ENCODE peak calls at places on chromosome X, in ten cellular contexts. L, A, K, O, M, Y, C, D, I and V are unnamed samples.

GRCh38 chrX:100990139-100990538 is 20.6 kb downstream of the ARL13A start:
- DNase-seq in D (no peak), O (no peak), C (no peak), Y (no peak), K (no peak), I (no peak), A (no peak), L (no peak), M (no peak), V (no peak)

GRCh38 chrX:45142185-45142584 is 58.5 kb downstream of the DIPK2B start:
- DNase-seq in I (no peak), Y (no peak), K (no peak), O (no peak), M (no peak), A (no peak), C (no peak), D (no peak), L (no peak), V (no peak)

GRCh38 chrX:46836701-46837542 is at the start of gene RP2:
- DNase-seq in L (peak), I (peak), D (peak), A (peak), M (peak), C (peak), Y (peak), O (peak), K (peak), V (peak)

GRCh38 chrX:108359811-108360602 is 78.2 kb downstream of the COL4A6 start:
- DNase-seq in C (no peak), M (no peak), D (no peak), O (peak), A (no peak), Y (no peak), K (no peak), I (no peak), L (peak), V (no peak)

GRCh38 chrX:150213481-150214030 is 149.6 kb upstream of the MAMLD1 start:
- DNase-seq in A (no peak), C (no peak), Y (no peak), L (no peak), K (no peak), I (no peak), D (no peak), O (peak), M (no peak), V (no peak)

GRCh38 chrX:103774070-103774642 is 2.5 kb upstream of the PLP1 start:
- DNase-seq in I (no peak), A (no peak), M (no peak), K (no peak), D (peak), C (peak), Y (no peak), L (peak), O (peak), V (peak)

GRCh38 chrX:40300286-40300890 is 202.6 kb upstream of the BCOR start:
- DNase-seq in O (no peak), K (no peak), I (no peak), L (no peak), M (no peak), Y (no peak), D (no peak), A (no peak), C (no peak), V (no peak)

GRCh38 chrX:48487362-48487785 is 11.4 kb downstream of the FTSJ1 start:
- DNase-seq in Y (no peak), I (no peak), L (peak), M (no peak), A (no peak), C (peak), D (no peak), O (peak), K (no peak), V (peak)

GRCh38 chrX:45344597-45344996 is 143.9 kb upstream of the DIPK2B start:
- DNase-seq in I (peak), O (peak), K (no peak), M (no peak), D (no peak), A (no peak), C (peak), Y (no peak), L (peak), V (no peak)

GRCh38 chrX:18537068-18537467 is 111.7 kb downstream of the CDKL5 start:
- DNase-seq in L (no peak), Y (no peak), A (no peak), D (no peak), K (no peak), C (no peak), M (no peak), I (no peak), O (no peak), V (no peak)

GRCh38 chrX:130120746-130121504 is 10.6 kb upstream of the ELF4 start:
- DNase-seq in Y (peak), D (peak), O (peak), C (peak), L (peak), A (peak), I (no peak), K (no peak), M (peak), V (peak)

GRCh38 chrX:20665441-20665840 is 398.7 kb upstream of the RPS6KA3 start:
- DNase-seq in A (no peak), C (no peak), M (no peak), L (no peak), K (no peak), O (no peak), I (no peak), Y (no peak), D (no peak), V (no peak)

GRCh38 chrX:23497919-23498318 is 163.3 kb downstream of the PTCHD1 start:
- DNase-seq in A (no peak), M (no peak), K (no peak), D (no peak), I (no peak), L (no peak), C (no peak), O (no peak), Y (no peak), V (no peak)

GRCh38 chrX:45850197-45850774 is 649.6 kb upstream of the DIPK2B start:
- DNase-seq in D (no peak), L (peak), A (no peak), O (no peak), Y (peak), C (peak), K (no peak), M (peak), I (no peak), V (peak)

GRCh38 chrX:150362599-150363481 is at the start of gene MAMLD1:
- DNase-seq in L (peak), K (no peak), C (peak), O (peak), Y (peak), D (peak), M (peak), I (peak), A (peak), V (peak)

GRCh38 chrX:29662101-29662500 is 553.3 kb upstream of the MAGEB2 start:
- DNase-seq in L (peak), C (peak), O (peak), A (no peak), D (no peak), I (no peak), K (no peak), Y (no peak), M (no peak), V (peak)

GRCh38 chrX:54640721-54641120 is 110.7 kb downstream of the GNL3L start:
- DNase-seq in M (no peak), O (peak), L (peak), A (no peak), K (no peak), Y (peak), C (no peak), I (peak), D (no peak), V (peak)

GRCh38 chrX:139739138-139739537 is 31.2 kb upstream of the MCF2 start:
- DNase-seq in A (no peak), L (no peak), D (no peak), O (no peak), C (peak), Y (no peak), M (no peak), K (no peak), I (no peak), V (peak)

GRCh38 chrX:150084474-150085229 is 146.4 kb upstream of the EOLA2 start:
- DNase-seq in O (peak), L (peak), Y (no peak), D (no peak), K (no peak), A (no peak), M (no peak), C (peak), I (peak), V (peak)

GRCh38 chrX:11787564-11787963 is 29.5 kb downstream of the MSL3 start:
- DNase-seq in O (peak), M (peak), Y (peak), L (peak), D (peak), A (peak), C (peak), K (peak), I (peak), V (peak)
- TF ChIP-seq CTCF in O (peak), M (peak), Y (peak), L (peak), D (peak), A (peak), C (peak), K (peak), I (peak), V (peak)

DNA sequence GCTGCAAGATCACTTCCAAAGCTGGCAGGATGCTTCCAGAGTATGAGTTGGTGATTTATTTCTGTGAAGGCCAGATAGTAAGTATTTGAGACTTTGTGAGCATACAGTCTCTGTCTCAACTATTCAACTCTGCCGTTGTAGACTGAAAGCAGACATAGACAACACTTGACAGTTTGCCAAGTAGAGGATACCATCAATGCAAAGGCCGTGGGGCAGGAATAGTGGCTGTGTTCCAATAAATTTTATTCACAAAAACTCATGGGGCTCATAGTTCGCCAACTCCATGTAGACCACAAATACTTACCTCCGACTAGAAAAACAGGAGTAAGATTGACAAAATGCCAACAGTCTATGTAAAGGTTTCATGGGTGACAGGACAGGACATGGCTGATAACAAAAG is 3.7 kb upstream of the PIR start:
- DNase-seq in K (no peak), O (no peak), Y (no peak), D (no peak), I (no peak), M (no peak), A (no peak), L (no peak), C (no peak), V (no peak)
- TF ChIP-seq CTCF in K (no peak), O (no peak), Y (no peak), D (no peak), I (no peak), M (no peak), A (no peak), L (no peak), C (no peak), V (no peak)

GRCh38 chrX:51855698-51856097 is 37.7 kb upstream of the MAGED1 start:
- DNase-seq in K (no peak), D (no peak), L (no peak), M (no peak), O (no peak), I (no peak), C (no peak), A (no peak), Y (no peak), V (no peak)

GRCh38 chrX:51866156-51866555 is 27.3 kb upstream of the MAGED1 start:
- DNase-seq in A (no peak), O (peak), M (no peak), L (peak), Y (no peak), D (no peak), C (peak), K (no peak), I (no peak), V (no peak)

GRCh38 chrX:51857159-51857733 is 36.2 kb upstream of the MAGED1 start:
- DNase-seq in A (no peak), L (no peak), M (no peak), C (no peak), O (no peak), K (no peak), D (no peak), I (no peak), Y (no peak), V (no peak)

GRCh38 chrX:51862920-51863319 is 30.5 kb upstream of the MAGED1 start:
- DNase-seq in D (no peak), Y (no peak), A (no peak), I (no peak), K (no peak), L (no peak), M (no peak), O (no peak), C (no peak), V (no peak)

DNA sequence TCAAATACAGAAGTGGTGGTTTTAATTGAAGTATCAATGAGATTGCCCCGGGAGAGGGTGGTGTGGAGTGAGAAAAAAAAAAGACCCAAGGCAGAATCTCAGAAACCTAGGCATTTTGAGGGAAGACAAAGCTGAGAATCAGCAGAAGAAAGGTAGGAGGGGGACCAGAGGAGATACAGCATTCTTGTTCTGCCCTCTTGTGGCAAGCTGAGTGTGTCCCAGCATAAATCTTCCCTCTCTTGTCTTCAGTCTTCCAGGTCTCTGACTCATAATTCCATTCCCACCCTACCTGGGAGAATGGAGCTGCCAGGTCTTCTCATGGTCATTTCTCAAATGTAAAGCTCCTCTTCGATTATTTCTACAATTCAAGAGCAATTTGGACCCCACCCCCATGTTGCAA is 32.7 kb upstream of the MAGED1 start:
- DNase-seq in D (peak), Y (no peak), O (peak), M (peak), K (no peak), A (no peak), C (peak), L (peak), I (peak), V (peak)
- TF ChIP-seq CTCF in D (peak), Y (peak), O (peak), M (peak), K (no peak), A (peak), C (peak), L (peak), I (peak), V (peak)

DNA sequence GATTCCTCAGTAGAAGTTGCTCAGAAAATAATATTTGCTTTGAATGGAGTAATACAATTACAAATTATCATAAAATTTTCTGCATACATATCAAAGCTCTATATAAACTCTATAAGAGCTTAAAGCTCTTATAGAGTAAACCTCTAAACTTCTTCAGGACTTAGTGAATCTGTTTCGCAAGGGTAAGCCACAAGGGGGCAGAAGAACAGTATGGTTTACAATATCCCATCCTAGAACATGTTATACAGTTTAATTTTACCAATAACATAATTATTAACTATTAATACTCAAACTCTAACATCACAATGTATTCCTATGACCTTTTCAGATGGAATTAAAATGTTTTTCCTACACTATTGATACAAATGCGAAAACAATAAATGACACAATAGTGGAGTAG is 33.8 kb upstream of the SPANXN1 start:
- DNase-seq in M (peak), L (peak), A (no peak), K (no peak), O (no peak), I (no peak), C (no peak), Y (peak), D (peak), V (peak)
- TF ChIP-seq CTCF in M (peak), L (no peak), A (peak), K (no peak), O (peak), I (no peak), C (peak), Y (peak), D (peak), V (peak)

DNA sequence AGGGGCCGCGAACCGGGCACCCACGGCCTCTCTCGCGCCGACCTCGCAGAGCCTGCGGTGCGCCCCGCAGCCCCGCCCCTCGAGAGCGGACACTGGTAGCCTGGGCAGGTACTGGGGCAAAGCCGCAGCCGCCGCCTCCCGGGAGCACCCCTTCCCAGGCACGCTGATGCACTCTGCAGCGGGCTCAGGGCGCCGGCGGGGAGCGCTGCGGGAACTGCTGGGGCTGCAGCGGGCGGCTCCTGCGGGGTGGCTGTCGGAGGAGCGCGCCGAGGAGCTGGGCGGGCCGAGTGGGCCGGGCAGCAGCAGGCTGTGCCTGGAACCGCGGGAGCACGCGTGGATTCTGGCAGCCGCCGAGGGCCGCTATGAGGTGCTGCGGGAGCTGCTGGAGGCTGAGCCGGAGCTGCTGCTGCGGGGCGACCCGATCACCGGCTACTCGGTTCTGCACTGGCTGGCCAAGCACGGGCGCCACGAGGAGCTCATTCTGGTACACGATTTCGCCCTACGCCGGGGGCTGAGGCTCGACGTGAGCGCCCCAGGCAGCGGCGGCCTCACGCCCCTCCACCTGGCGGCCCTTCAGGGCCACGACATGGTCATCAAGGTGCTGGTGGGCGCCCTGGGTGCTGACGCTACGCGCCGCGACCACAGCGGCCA is 419 bp downstream of the SOWAHD start:
- DNase-seq in C (no peak), D (peak), O (no peak), A (peak), M (peak), L (no peak), I (no peak), K (no peak), Y (peak), V (no peak)
- TF ChIP-seq CTCF in C (no peak), D (no peak), O (no peak), A (no peak), M (peak), L (no peak), I (no peak), K (peak), Y (no peak), V (no peak)

DNA sequence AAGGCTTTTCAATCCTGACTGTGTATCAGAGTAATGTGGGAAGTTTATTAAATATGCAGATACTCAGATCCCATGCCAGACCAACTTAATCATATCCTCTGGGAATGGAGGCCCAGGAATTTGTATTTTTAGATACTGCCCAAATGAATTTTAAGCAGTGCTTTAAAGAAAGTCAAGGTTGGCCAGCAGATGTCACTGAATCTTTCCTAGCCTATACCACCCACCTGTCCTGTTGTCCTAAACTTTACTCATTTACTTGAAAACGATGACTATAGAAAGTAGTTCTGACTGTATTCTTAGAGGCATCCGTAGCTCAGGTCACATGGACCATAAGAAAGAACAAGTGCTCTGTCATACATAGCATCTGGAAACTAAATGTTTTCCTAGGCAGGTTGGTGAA is 79.9 kb downstream of the AMOT start:
- DNase-seq in A (no peak), C (peak), O (no peak), I (no peak), D (no peak), M (no peak), K (no peak), Y (no peak), L (no peak), V (no peak)
- TF ChIP-seq CTCF in A (no peak), C (no peak), O (no peak), I (no peak), D (no peak), M (no peak), K (no peak), Y (no peak), L (no peak), V (no peak)